ENCODE peak calls at places on chromosome 19, in seven cellular contexts. W is brain microvascular endothelial cell; J is fibroblast of the aortic adventitia; B is stimulated activated CD4-positive, alpha-beta T cell treated with anti-CD3 and anti-CD28 coated beads, TNF-alpha, amount 100 ng/mL, for 1 hour; Y is fibroblast of mammary gland; O is M059J; V is T-helper 1 cell. X is an unnamed sample.
A peak's percentile ranks its signal among the peaks of the same experiment; 100 is the strongest.

GRCh38 chr19:10395853-10396355 is 7.4 kb downstream of the CDC37 start:
- DNase-seq in W (no peak), J (no peak), B (no peak), Y (no peak), O (no peak), V (no peak), X (no peak)

GRCh38 chr19:6424190-6424938 is at the start of gene KHSRP:
- DNase-seq in W (no peak), J (no peak), B (no peak), Y (no peak), O (no peak), V (no peak), X (no peak)

GRCh38 chr19:13094285-13094595 is 8.4 kb downstream of the LYL1 start:
- DNase-seq in W (no peak), J (no peak), B (no peak), Y (no peak), O (no peak), V (no peak), X (no peak)

GRCh38 chr19:17227798-17228367 is 1.9 kb downstream of the OCEL1 start:
- DNase-seq in W (no peak), J (no peak), B (no peak), Y (no peak), O (no peak), V (no peak), X (no peak)

GRCh38 chr19:4343056-4343844 is at the start of gene MPND:
- DNase-seq in W (peak; percentile 63), J (peak; percentile 63), B (peak; percentile 77), Y (peak; percentile 64), O (peak; percentile 82), V (peak; percentile 80), X (peak; percentile 87)

GRCh38 chr19:50720921-50721291 is 1.3 kb upstream of the SHANK1 start:
- DNase-seq in W (no peak), J (peak; percentile 39), B (no peak), Y (peak; percentile 69), O (peak; percentile 24), V (no peak), X (peak; percentile 40)

GRCh38 chr19:45340232-45340898 is at the start of gene KLC3:
- DNase-seq in W (no peak), J (no peak), B (no peak), Y (no peak), O (no peak), V (no peak), X (peak; percentile 53)

GRCh38 chr19:8396563-8397203 is 6.5 kb downstream of the RAB11B start:
- DNase-seq in W (peak; percentile 64), J (peak; percentile 53), B (peak; percentile 22), Y (peak; percentile 56), O (peak; percentile 41), V (peak; percentile 55), X (peak; percentile 55)

GRCh38 chr19:53132231-53132991 is at the start of gene ZNF415:
- DNase-seq in W (peak; percentile 74), J (peak; percentile 47), B (no peak), Y (peak; percentile 60), O (peak; percentile 75), V (peak; percentile 23), X (peak; percentile 64)